ENCODE peak calls at places on chromosomes 7 and 10, in six cellular contexts. K, P, B, U, G and Z are unnamed samples.
A peak's percentile ranks its signal among the peaks of the same experiment; 100 is the strongest.

GRCh38 chr10:125343118-125343752 is 182.9 kb upstream of the CTBP2 start:
- DNase-seq in K (peak; percentile 21), P (no peak), B (no peak), U (peak; percentile 36), G (no peak), Z (no peak)

GRCh38 chr7:3712841-3713240 is 411.8 kb downstream of the SDK1 start:
- DNase-seq in K (no peak), P (no peak), B (no peak), U (no peak), G (no peak), Z (no peak)

GRCh38 chr7:155490697-155491628 is 33.0 kb downstream of the EN2 start:
- DNase-seq in K (peak; percentile 28), P (peak; percentile 65), B (no peak), U (no peak), G (peak; percentile 66), Z (no peak)

GRCh38 chr7:140010194-140010895 is 52.4 kb downstream of the PARP12 start:
- DNase-seq in K (no peak), P (no peak), B (no peak), U (no peak), G (no peak), Z (no peak)

GRCh38 chr10:4127518-4128315 is 342.7 kb upstream of the KLF6 start:
- DNase-seq in K (no peak), P (no peak), B (no peak), U (peak; percentile 79), G (no peak), Z (no peak)

GRCh38 chr7:116571552-116571951 is 46.7 kb downstream of the CAV1 start:
- DNase-seq in K (no peak), P (no peak), B (no peak), U (no peak), G (no peak), Z (no peak)

GRCh38 chr10:113021268-113022028 is 71.4 kb downstream of the TCF7L2 start:
- DNase-seq in K (peak; percentile 32), P (no peak), B (no peak), U (no peak), G (peak; percentile 89), Z (no peak)

GRCh38 chr10:1130995-1131790 is 75.0 kb downstream of the WDR37 start:
- DNase-seq in K (no peak), P (no peak), B (no peak), U (no peak), G (no peak), Z (no peak)

GRCh38 chr10:119370972-119371703 is 163.8 kb downstream of the GRK5 start:
- DNase-seq in K (peak; percentile 97), P (peak; percentile 83), B (peak; percentile 90), U (no peak), G (no peak), Z (peak; percentile 79)

GRCh38 chr10:45513586-45513985 is 139.6 kb downstream of the ALOX5 start:
- DNase-seq in K (no peak), P (no peak), B (no peak), U (no peak), G (no peak), Z (no peak)

GRCh38 chr10:96588601-96589419 is 2.0 kb upstream of the TM9SF3 start:
- DNase-seq in K (no peak), P (no peak), B (no peak), U (no peak), G (no peak), Z (no peak)

GRCh38 chr10:80924063-80924952 is 386.6 kb downstream of the SH2D4B start:
- DNase-seq in K (peak; percentile 26), P (no peak), B (no peak), U (peak; percentile 52), G (no peak), Z (no peak)

GRCh38 chr10:101780818-101781654 is 2.2 kb downstream of the NPM3 start:
- DNase-seq in K (peak; percentile 53), P (peak; percentile 53), B (no peak), U (peak; percentile 83), G (no peak), Z (no peak)

GRCh38 chr10:110216240-110216639 is 8.8 kb downstream of the MXI1 start:
- DNase-seq in K (no peak), P (no peak), B (no peak), U (no peak), G (no peak), Z (no peak)

GRCh38 chr7:23012797-23013714 is 874 bp downstream of the HYCC1 start:
- DNase-seq in K (peak; percentile 7), P (peak; percentile 46), B (no peak), U (peak; percentile 66), G (peak; percentile 68), Z (no peak)

GRCh38 chr10:75038335-75038734 is 73.1 kb upstream of the SAMD8 start:
- DNase-seq in K (peak; percentile 47), P (peak; percentile 52), B (no peak), U (no peak), G (no peak), Z (no peak)

GRCh38 chr10:127928021-127928806 is 21.3 kb downstream of the PTPRE start:
- DNase-seq in K (peak; percentile 38), P (no peak), B (no peak), U (no peak), G (no peak), Z (no peak)

GRCh38 chr7:125465527-125465926 is 535.9 kb upstream of the POT1 start:
- DNase-seq in K (no peak), P (no peak), B (no peak), U (no peak), G (no peak), Z (no peak)

GRCh38 chr10:94065344-94065743 is 71.6 kb downstream of the PLCE1 start:
- DNase-seq in K (peak; percentile 63), P (no peak), B (no peak), U (peak; percentile 7), G (no peak), Z (no peak)

GRCh38 chr10:29649561-29650551 is 15.1 kb upstream of the SVIL start:
- DNase-seq in K (peak; percentile 88), P (no peak), B (no peak), U (no peak), G (no peak), Z (no peak)

GRCh38 chr7:124881981-124882380 is 47.6 kb downstream of the POT1 start:
- DNase-seq in K (peak; percentile 8), P (no peak), B (no peak), U (no peak), G (no peak), Z (no peak)

GRCh38 chr7:2483495-2483894 is 7.3 kb upstream of the GRIFIN start:
- DNase-seq in K (no peak), P (no peak), B (no peak), U (no peak), G (no peak), Z (no peak)

GRCh38 chr7:111622084-111622483 is 59.8 kb upstream of the IMMP2L start:
- DNase-seq in K (no peak), P (no peak), B (no peak), U (no peak), G (no peak), Z (no peak)

GRCh38 chr7:44385384-44386138 is 60.2 kb upstream of the CAMK2B start:
- DNase-seq in K (no peak), P (no peak), B (no peak), U (no peak), G (no peak), Z (no peak)

GRCh38 chr7:27110163-27110976 is 7.9 kb upstream of the HOXA2 start:
- DNase-seq in K (peak; percentile 75), P (no peak), B (peak; percentile 31), U (no peak), G (no peak), Z (no peak)

GRCh38 chr10:72254891-72255568 is 18.7 kb upstream of the DDIT4 start:
- DNase-seq in K (peak; percentile 70), P (peak; percentile 90), B (no peak), U (peak; percentile 87), G (peak; percentile 93), Z (peak; percentile 68)

GRCh38 chr10:72248477-72249151 is 25.1 kb upstream of the DDIT4 start:
- DNase-seq in K (no peak), P (peak; percentile 81), B (no peak), U (peak; percentile 77), G (peak; percentile 81), Z (peak; percentile 75)

GRCh38 chr10:72251635-72252034 is 22.1 kb upstream of the DDIT4 start:
- DNase-seq in K (no peak), P (no peak), B (no peak), U (no peak), G (no peak), Z (no peak)

GRCh38 chr10:72253002-72253401 is 20.7 kb upstream of the DDIT4 start:
- DNase-seq in K (peak; percentile 59), P (no peak), B (no peak), U (no peak), G (no peak), Z (no peak)

DNA sequence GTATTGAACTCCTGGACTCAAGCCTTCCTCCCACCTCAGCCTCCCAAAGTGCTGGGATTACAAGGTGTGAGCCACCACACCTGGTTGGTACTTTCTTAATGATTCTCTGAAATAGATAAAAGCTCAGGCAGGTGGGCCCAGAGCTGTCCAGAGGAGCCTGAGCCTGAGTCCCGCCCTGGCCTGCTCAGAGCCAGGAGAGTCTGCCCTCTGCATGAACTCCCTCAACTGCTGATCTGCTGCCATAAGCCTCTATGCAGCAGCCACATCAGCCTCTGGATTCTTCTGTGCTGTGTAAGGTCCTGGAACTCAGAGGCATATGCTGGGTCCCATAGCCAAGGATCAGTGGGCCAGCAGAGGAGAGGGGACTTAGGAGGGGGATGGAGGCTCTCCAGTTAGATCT is 23.1 kb upstream of the DDIT4 start:
- DNase-seq in K (peak; percentile 85), P (peak; percentile 61), B (peak; percentile 44), U (no peak), G (peak; percentile 63), Z (no peak)
- H3K4me3 ChIP-seq in K (no peak overlapping the region), P (no peak overlapping the region), B (no peak overlapping the region), U (no peak overlapping the region), G (no peak overlapping the region), Z (no peak overlapping the region)

GRCh38 chr7:76234282-76234584 is 32.5 kb downstream of the SRRM3 start:
- DNase-seq in K (no peak), P (no peak), B (no peak), U (no peak), G (no peak), Z (no peak)
- H3K4me3 ChIP-seq in K (no peak overlapping the region), P (no peak overlapping the region), B (no peak overlapping the region), U (no peak overlapping the region), G (no peak overlapping the region), Z (no peak overlapping the region)

DNA sequence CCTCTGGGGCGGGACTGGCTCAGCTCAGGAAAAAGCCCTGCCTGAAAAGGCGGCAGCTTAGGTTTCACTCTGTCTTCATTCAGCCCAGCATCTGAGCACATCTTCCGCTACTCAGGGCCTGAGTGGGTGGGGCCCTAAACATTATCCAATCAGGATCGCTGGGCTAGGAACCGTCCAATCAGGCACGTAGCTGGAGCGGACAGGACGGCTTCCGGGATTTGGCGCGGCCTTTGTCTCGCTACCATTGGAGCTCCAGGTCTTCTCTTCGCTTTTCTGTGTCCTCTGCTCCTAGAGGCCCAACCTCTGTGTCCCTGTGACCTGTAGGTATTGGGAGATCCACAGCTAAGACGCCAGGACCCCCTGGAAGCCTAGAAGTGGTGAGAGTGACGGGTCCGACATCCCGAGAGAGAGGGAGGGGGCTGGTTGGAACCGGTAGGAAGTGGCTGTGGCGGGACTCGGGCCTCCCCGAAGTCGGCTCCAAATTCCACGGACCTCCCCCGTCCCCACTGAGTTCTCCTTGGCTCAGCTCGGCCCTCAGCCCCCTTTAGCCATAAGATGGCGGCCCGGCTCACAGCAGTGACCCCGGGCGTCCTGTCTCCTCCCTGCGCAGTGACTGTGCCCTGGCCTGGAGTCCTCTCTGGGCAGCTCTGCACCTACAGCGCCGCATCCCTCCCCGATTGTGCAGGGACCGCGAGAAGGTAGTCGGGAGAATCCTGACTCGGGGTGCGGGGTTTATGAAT is 99.1 kb downstream of the ZNF680 start:
- DNase-seq in K (peak; percentile 58), P (peak; percentile 74), B (no peak), U (no peak), G (no peak), Z (no peak)
- H3K4me3 ChIP-seq in K (peak overlapping the region; percentile 52), P (peak overlapping the region; percentile 64), B (peak overlapping the region; percentile 15), U (no peak overlapping the region), G (peak overlapping the region; percentile 25), Z (peak overlapping the region; percentile 34)

GRCh38 chr7:150631084-150631824 is 931 bp downstream of the GIMAP6 start:
- DNase-seq in K (no peak), P (peak; percentile 66), B (no peak), U (peak; percentile 12), G (no peak), Z (no peak)
- H3K4me3 ChIP-seq in K (no peak overlapping the region), P (peak overlapping the region; percentile 63), B (no peak overlapping the region), U (peak overlapping the region; percentile 80), G (peak overlapping the region; percentile 19), Z (no peak overlapping the region)